ENCODE peak calls at places on chromosome 11, in four cellular contexts. D is fibroblast of mammary gland, B is right atrium auricular region, E is HepG2. R is an unnamed sample.

GRCh38 chr11:78192911-78193341 is 4.2 kb downstream of the USP35 start:
- DNase-seq in D (no peak), B (no peak), E (no peak), R (no peak)

GRCh38 chr11:2524446-2525165 is 79.8 kb downstream of the KCNQ1 start:
- DNase-seq in D (no peak), B (no peak), E (no peak), R (peak; percentile 79)

GRCh38 chr11:106842134-106842533 is 176.1 kb downstream of the GUCY1A2 start:
- DNase-seq in D (no peak), B (no peak), E (no peak), R (no peak)

GRCh38 chr11:65014146-65014960 is at the start of gene ARL2:
- DNase-seq in D (peak; percentile 19), B (peak; percentile 63), E (peak; percentile 88), R (no peak)

GRCh38 chr11:15141381-15141780 is 26.7 kb downstream of the INSC start:
- DNase-seq in D (no peak), B (no peak), E (no peak), R (no peak)

GRCh38 chr11:65861165-65861505 is 902 bp downstream of the MUS81 start:
- DNase-seq in D (no peak), B (no peak), E (no peak), R (no peak)

GRCh38 chr11:64754124-64754918 is 5.5 kb downstream of the PYGM start:
- DNase-seq in D (no peak), B (no peak), E (no peak), R (no peak)

GRCh38 chr11:47148903-47149535 is 27.7 kb downstream of the ARFGAP2 start:
- DNase-seq in D (no peak), B (no peak), E (no peak), R (no peak)

GRCh38 chr11:114340311-114341131 is 44.3 kb downstream of the NNMT start:
- DNase-seq in D (peak; percentile 86), B (peak; percentile 73), E (peak; percentile 30), R (no peak)

GRCh38 chr11:72643547-72643946 is 30.7 kb downstream of the PDE2A start:
- DNase-seq in D (peak; percentile 54), B (no peak), E (no peak), R (no peak)

GRCh38 chr11:16395601-16396000 is 39.3 kb upstream of the SOX6 start:
- DNase-seq in D (no peak), B (no peak), E (no peak), R (no peak)

GRCh38 chr11:9017773-9018172 is 14.0 kb upstream of the NRIP3 start:
- DNase-seq in D (peak; percentile 71), B (peak; percentile 87), E (no peak), R (peak; percentile 64)

GRCh38 chr11:70247042-70247709 is 23.3 kb upstream of the PPFIA1 start:
- DNase-seq in D (no peak), B (no peak), E (no peak), R (no peak)

GRCh38 chr11:120326845-120327281 is 1.8 kb downstream of the TLCD5 start:
- DNase-seq in D (peak; percentile 62), B (no peak), E (no peak), R (no peak)

GRCh38 chr11:32259641-32260081 is 168.8 kb downstream of the RCN1 start:
- DNase-seq in D (peak; percentile 7), B (no peak), E (no peak), R (no peak)

GRCh38 chr11:118939948-118940598 is 14.3 kb upstream of the BCL9L start:
- DNase-seq in D (no peak), B (no peak), E (no peak), R (no peak)

GRCh38 chr11:5508605-5509004 is 1.2 kb downstream of the UBQLN3 start:
- DNase-seq in D (no peak), B (no peak), E (peak; percentile 18), R (no peak)

GRCh38 chr11:30706276-30706675 is 120.1 kb upstream of the MPPED2 start:
- DNase-seq in D (no peak), B (no peak), E (no peak), R (no peak)

GRCh38 chr11:65541093-65542010 is 16.5 kb downstream of the SCYL1 start:
- DNase-seq in D (no peak), B (no peak), E (no peak), R (no peak)

GRCh38 chr11:71251159-71251721 is 1.1 kb downstream of the SHANK2 start:
- DNase-seq in D (no peak), B (no peak), E (no peak), R (no peak)

GRCh38 chr11:126147268-126148111 is 64.0 kb downstream of the RPUSD4 start:
- DNase-seq in D (no peak), B (no peak), E (peak; percentile 94), R (no peak)

GRCh38 chr11:120675171-120675570 is 163.6 kb downstream of the GRIK4 start:
- DNase-seq in D (no peak), B (no peak), E (peak; percentile 38), R (no peak)

GRCh38 chr11:70233511-70233919 is 30.4 kb downstream of the FADD start:
- DNase-seq in D (peak; percentile 83), B (no peak), E (peak; percentile 58), R (no peak)

GRCh38 chr11:34516247-34517040 is 2.9 kb upstream of the ELF5 start:
- DNase-seq in D (no peak), B (no peak), E (no peak), R (no peak)

GRCh38 chr11:112564228-112564955 is 303.7 kb upstream of the PLET1 start:
- DNase-seq in D (peak; percentile 22), B (no peak), E (peak; percentile 11), R (peak; percentile 67)

GRCh38 chr11:35852056-35852455 is 91.8 kb upstream of the LDLRAD3 start:
- DNase-seq in D (peak; percentile 4), B (no peak), E (no peak), R (no peak)

GRCh38 chr11:90930252-90930651 is 707.4 kb upstream of the CHORDC1 start:
- DNase-seq in D (no peak), B (no peak), E (no peak), R (no peak)
- TF ChIP-seq CTCF in D (no peak), B (no peak), E (no peak), R (no peak)

GRCh38 chr11:116513894-116514293 is 258.9 kb downstream of the BUD13 start:
- DNase-seq in D (peak; percentile 46), B (no peak), E (peak; percentile 64), R (no peak)

GRCh38 chr11:116512841-116513240 is 259.9 kb downstream of the BUD13 start:
- DNase-seq in D (no peak), B (no peak), E (no peak), R (peak; percentile 51)

GRCh38 chr11:116510886-116511650 is 261.7 kb downstream of the BUD13 start:
- DNase-seq in D (no peak), B (no peak), E (no peak), R (peak; percentile 44)

GRCh38 chr11:116511684-116512083 is 261.1 kb downstream of the BUD13 start:
- DNase-seq in D (no peak), B (no peak), E (no peak), R (peak; percentile 51)

GRCh38 chr11:116513278-116513823 is 259.4 kb downstream of the BUD13 start:
- DNase-seq in D (no peak), B (no peak), E (no peak), R (peak; percentile 75)
- TF ChIP-seq CTCF in D (no peak), B (no peak), E (no peak), R (no peak)

GRCh38 chr11:45616802-45617549 is 48.4 kb downstream of the CHST1 start:
- DNase-seq in D (no peak), B (no peak), E (no peak), R (peak; percentile 51)

GRCh38 chr11:45614196-45614828 is 51.1 kb downstream of the CHST1 start:
- DNase-seq in D (no peak), B (no peak), E (no peak), R (peak; percentile 23)

GRCh38 chr11:45617886-45618601 is 47.4 kb downstream of the CHST1 start:
- DNase-seq in D (no peak), B (no peak), E (no peak), R (peak; percentile 56)

GRCh38 chr11:45618897-45619296 is 46.5 kb downstream of the CHST1 start:
- DNase-seq in D (no peak), B (no peak), E (no peak), R (peak; percentile 19)

GRCh38 chr11:45615182-45615792 is 50.1 kb downstream of the CHST1 start:
- DNase-seq in D (no peak), B (no peak), E (no peak), R (peak; percentile 66)
- TF ChIP-seq CTCF in D (no peak), B (no peak), E (no peak), R (no peak)

GRCh38 chr11:61149624-61150615 is 11.3 kb downstream of the VPS37C start:
- DNase-seq in D (no peak), B (no peak), E (peak; percentile 46), R (no peak)

GRCh38 chr11:61150656-61151544 is 10.3 kb downstream of the VPS37C start:
- DNase-seq in D (no peak), B (no peak), E (no peak), R (no peak)

GRCh38 chr11:61152816-61153592 is 8.2 kb downstream of the VPS37C start:
- DNase-seq in D (peak; percentile 54), B (no peak), E (no peak), R (no peak)

GRCh38 chr11:61153593-61154090 is 7.6 kb downstream of the VPS37C start:
- DNase-seq in D (no peak), B (no peak), E (no peak), R (no peak)

DNA sequence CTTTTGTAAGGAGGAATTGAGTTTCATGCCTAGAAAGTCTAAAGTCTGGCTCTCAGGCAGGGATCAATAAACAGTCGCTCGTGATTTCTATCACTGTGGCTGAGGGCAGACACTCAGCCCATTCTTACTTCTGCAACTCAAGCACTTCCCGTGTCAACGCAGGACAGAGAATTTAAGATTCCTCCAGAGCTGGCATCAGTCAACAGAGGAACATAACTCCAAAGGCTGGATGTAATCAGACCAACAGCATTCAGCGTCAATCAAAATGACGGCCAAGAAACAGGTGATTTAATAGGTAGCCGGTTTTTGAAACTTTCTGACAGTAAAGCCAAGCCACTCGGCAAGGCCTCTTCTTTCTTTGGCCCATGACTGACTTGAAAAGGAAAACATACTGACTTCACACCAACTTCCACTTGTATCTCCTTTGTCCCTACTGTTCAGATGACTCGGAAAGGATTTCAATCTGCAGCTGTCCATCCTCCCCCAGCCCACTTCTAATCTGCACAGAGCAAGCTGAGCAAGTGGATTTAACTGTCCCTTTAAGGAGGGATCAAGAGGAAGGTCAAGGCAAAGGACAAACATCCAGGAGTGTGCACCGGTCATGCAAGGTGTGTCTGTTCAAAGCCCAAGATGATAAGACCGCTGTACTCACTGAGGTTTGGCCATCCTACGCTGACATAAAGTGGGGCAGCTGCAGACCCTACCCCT is 9.5 kb downstream of the VPS37C start:
- DNase-seq in D (no peak), B (no peak), E (no peak), R (no peak)
- TF ChIP-seq CTCF in D (no peak), B (no peak), E (no peak), R (no peak)

R was measured in osteocyte.